ENCODE peak calls at places on chromosomes 4 and X, in six cellular contexts. E is NCI-H510A treated with DMSO at 0.1 percent for 48 hours, A is COR-L47, G is SHP77, W is M059J, I is HT1080. P is an unnamed sample.

GRCh38 chrX:153538424-153538823 is 21.0 kb downstream of the ATP2B3 start:
- DNase-seq in G (no peak), E (no peak), A (no peak), I (no peak), W (peak; percentile 46), P (no peak)

GRCh38 chr4:53767503-53767902 is 176.2 kb upstream of the LNX1 start:
- DNase-seq in I (no peak), G (no peak), W (peak; percentile 75), A (no peak), E (no peak), P (peak; percentile 43)

GRCh38 chr4:48654015-48654664 is 125.9 kb downstream of the FRYL start:
- DNase-seq in W (no peak), E (no peak), A (no peak), G (no peak), I (no peak), P (no peak)

GRCh38 chr4:78634011-78634664 is 82.6 kb downstream of the ANXA3 start:
- DNase-seq in W (no peak), I (no peak), A (no peak), E (no peak), G (no peak), P (no peak)

GRCh38 chr4:38344929-38345328 is 319.1 kb upstream of the KLF3 start:
- DNase-seq in I (no peak), A (no peak), E (no peak), W (peak; percentile 9), G (no peak), P (no peak)

GRCh38 chr4:47198791-47199190 is 167.4 kb downstream of the GABRB1 start:
- DNase-seq in I (no peak), W (no peak), G (no peak), E (no peak), A (no peak), P (no peak)

GRCh38 chrX:20118065-20118824 is 1.5 kb upstream of the MAP7D2 start:
- DNase-seq in I (no peak), E (no peak), W (peak; percentile 31), G (no peak), A (no peak), P (no peak)

GRCh38 chrX:150364347-150365050 is 1.4 kb downstream of the MAMLD1 start:
- DNase-seq in G (no peak), I (no peak), E (no peak), W (peak; percentile 55), A (no peak), P (no peak)

GRCh38 chr4:84681488-84682274 is 98.8 kb downstream of the CDS1 start:
- DNase-seq in I (peak; percentile 75), G (no peak), A (no peak), E (no peak), W (peak; percentile 84), P (no peak)

GRCh38 chr4:47839259-47839658 is 1.4 kb upstream of the CORIN start:
- DNase-seq in E (no peak), I (no peak), A (no peak), G (no peak), W (no peak), P (no peak)

GRCh38 chrX:54560411-54560810 is 30.4 kb downstream of the GNL3L start:
- DNase-seq in W (no peak), A (no peak), G (no peak), I (no peak), E (no peak), P (no peak)

GRCh38 chrX:21153503-21153902 is 220.7 kb upstream of the CNKSR2 start:
- DNase-seq in A (no peak), I (peak; percentile 11), W (no peak), G (no peak), E (no peak), P (no peak)

GRCh38 chr4:74178798-74179197 is 20.9 kb downstream of the MTHFD2L start:
- DNase-seq in W (no peak), G (no peak), A (no peak), I (no peak), E (no peak), P (no peak)

GRCh38 chr4:102114118-102114630 is 231.1 kb downstream of the SLC39A8 start:
- DNase-seq in I (no peak), W (no peak), G (no peak), A (no peak), E (no peak), P (no peak)

GRCh38 chr4:80035336-80035735 is 37.7 kb downstream of the ANTXR2 start:
- DNase-seq in A (no peak), I (no peak), G (peak; percentile 18), E (peak; percentile 69), W (no peak), P (no peak)

GRCh38 chrX:8731579-8732395 is at the start of gene ANOS1:
- DNase-seq in I (peak; percentile 62), A (no peak), W (peak; percentile 16), G (no peak), E (peak; percentile 28), P (no peak)

GRCh38 chrX:4841216-4841745 is 1127.8 kb upstream of the PRKX start:
- DNase-seq in E (no peak), A (no peak), W (no peak), G (no peak), I (peak; percentile 71), P (no peak)

GRCh38 chrX:87636533-87636932 is 118.9 kb downstream of the KLHL4 start:
- DNase-seq in I (no peak), A (no peak), W (no peak), G (no peak), E (no peak), P (no peak)

GRCh38 chr4:146949559-146949958 is 3.9 kb upstream of the TTC29 start:
- DNase-seq in I (no peak), W (no peak), G (no peak), A (no peak), E (no peak), P (no peak)

GRCh38 chr4:3059090-3059428 is 15.3 kb downstream of the HTT-AS start:
- DNase-seq in I (no peak), A (no peak), E (no peak), W (no peak), G (no peak), P (no peak)

GRCh38 chrX:98568795-98569194 is 1685.1 kb downstream of the RPA4 start:
- DNase-seq in A (no peak), E (no peak), G (no peak), W (no peak), I (no peak), P (no peak)

GRCh38 chrX:331145-331771 is 12.7 kb upstream of the GTPBP6 start:
- DNase-seq in I (no peak), A (no peak), E (no peak), G (no peak), W (peak; percentile 39), P (no peak)

GRCh38 chrX:100316987-100317386 is 93.1 kb downstream of the PCDH19 start:
- DNase-seq in I (no peak), G (no peak), E (peak; percentile 49), W (no peak), A (peak; percentile 2), P (no peak)

GRCh38 chrX:117972681-117973080 is 143.9 kb downstream of the KLHL13 start:
- DNase-seq in G (no peak), W (peak; percentile 32), I (peak; percentile 6), E (peak; percentile 6), A (no peak), P (no peak)

GRCh38 chrX:107978080-107978479 is 4.1 kb downstream of the TEX13B start:
- DNase-seq in G (no peak), W (no peak), E (no peak), I (no peak), A (no peak), P (no peak)

P was measured in HS-27A.